ENCODE peak calls at places on chromosomes 16 and 17, in seven cellular contexts. One of them, this sample, is unnamed.

GRCh38 chr16:49622421-49623402 is 233.2 kb downstream of the ZNF423 start:
- DNase-seq in GM12878: no peak
- DNase-seq in stomach: no peak
- DNase-seq in sigmoid colon: no peak
- DNase-seq in transverse colon: no peak
- DNase-seq in K562: no peak
- DNase-seq in suprapubic skin: peak; percentile 62
- DNase-seq in this sample: no peak

GRCh38 chr17:9195961-9196668 is 174.8 kb downstream of the NTN1 start:
- DNase-seq in GM12878: no peak
- DNase-seq in stomach: no peak
- DNase-seq in sigmoid colon: no peak
- DNase-seq in transverse colon: peak; percentile 57
- DNase-seq in K562: no peak
- DNase-seq in suprapubic skin: no peak
- DNase-seq in this sample: no peak

GRCh38 chr17:46191332-46192210 is 1.7 kb downstream of the KANSL1 start:
- DNase-seq in GM12878: no peak
- DNase-seq in stomach: no peak
- DNase-seq in sigmoid colon: no peak
- DNase-seq in transverse colon: peak; percentile 38
- DNase-seq in K562: peak; percentile 73
- DNase-seq in suprapubic skin: no peak
- DNase-seq in this sample: peak; percentile 36

GRCh38 chr16:68355447-68356248 is 44.8 kb downstream of the PRMT7 start:
- DNase-seq in GM12878: no peak
- DNase-seq in stomach: no peak
- DNase-seq in sigmoid colon: no peak
- DNase-seq in transverse colon: no peak
- DNase-seq in K562: no peak
- DNase-seq in suprapubic skin: no peak
- DNase-seq in this sample: no peak

GRCh38 chr17:47720754-47721533 is 12.1 kb upstream of the TBX21 start:
- DNase-seq in GM12878: no peak
- DNase-seq in stomach: no peak
- DNase-seq in sigmoid colon: no peak
- DNase-seq in transverse colon: peak; percentile 28
- DNase-seq in K562: no peak
- DNase-seq in suprapubic skin: no peak
- DNase-seq in this sample: no peak

GRCh38 chr16:22262460-22262859 is 34.7 kb upstream of the POLR3E start:
- DNase-seq in GM12878: no peak
- DNase-seq in stomach: no peak
- DNase-seq in sigmoid colon: no peak
- DNase-seq in transverse colon: no peak
- DNase-seq in K562: no peak
- DNase-seq in suprapubic skin: no peak
- DNase-seq in this sample: no peak

GRCh38 chr17:8753976-8754440 is 4.3 kb downstream of the SPDYE4 start:
- DNase-seq in GM12878: no peak
- DNase-seq in stomach: no peak
- DNase-seq in sigmoid colon: no peak
- DNase-seq in transverse colon: no peak
- DNase-seq in K562: no peak
- DNase-seq in suprapubic skin: no peak
- DNase-seq in this sample: no peak

GRCh38 chr16:27799866-27800265 is 249.9 kb downstream of the KATNIP start:
- DNase-seq in GM12878: no peak
- DNase-seq in stomach: no peak
- DNase-seq in sigmoid colon: no peak
- DNase-seq in transverse colon: no peak
- DNase-seq in K562: no peak
- DNase-seq in suprapubic skin: no peak
- DNase-seq in this sample: no peak

GRCh38 chr17:36731091-36731490 is 129.7 kb downstream of the MRM1 start:
- DNase-seq in GM12878: no peak
- DNase-seq in stomach: no peak
- DNase-seq in sigmoid colon: no peak
- DNase-seq in transverse colon: peak; percentile 45
- DNase-seq in K562: no peak
- DNase-seq in suprapubic skin: no peak
- DNase-seq in this sample: no peak

GRCh38 chr17:29291163-29291752 is 2.7 kb downstream of the NUFIP2 start:
- DNase-seq in GM12878: peak; percentile 35
- DNase-seq in stomach: no peak
- DNase-seq in sigmoid colon: no peak
- DNase-seq in transverse colon: no peak
- DNase-seq in K562: peak; percentile 39
- DNase-seq in suprapubic skin: no peak
- DNase-seq in this sample: no peak

GRCh38 chr17:50608700-50609375 is 25.8 kb upstream of the ABCC3 start:
- DNase-seq in GM12878: no peak
- DNase-seq in stomach: no peak
- DNase-seq in sigmoid colon: no peak
- DNase-seq in transverse colon: no peak
- DNase-seq in K562: no peak
- DNase-seq in suprapubic skin: no peak
- DNase-seq in this sample: no peak

GRCh38 chr17:61131555-61131954 is 268.1 kb upstream of the TBX2 start:
- DNase-seq in GM12878: no peak
- DNase-seq in stomach: no peak
- DNase-seq in sigmoid colon: no peak
- DNase-seq in transverse colon: no peak
- DNase-seq in K562: no peak
- DNase-seq in suprapubic skin: no peak
- DNase-seq in this sample: no peak

GRCh38 chr17:42289863-42290165 is 1.5 kb downstream of the STAT5A start:
- DNase-seq in GM12878: no peak
- DNase-seq in stomach: no peak
- DNase-seq in sigmoid colon: peak; percentile 62
- DNase-seq in transverse colon: no peak
- DNase-seq in K562: no peak
- DNase-seq in suprapubic skin: peak; percentile 70
- DNase-seq in this sample: no peak

GRCh38 chr17:2883544-2884203 is 87.4 kb downstream of the RAP1GAP2 start:
- DNase-seq in GM12878: no peak
- DNase-seq in stomach: no peak
- DNase-seq in sigmoid colon: no peak
- DNase-seq in transverse colon: no peak
- DNase-seq in K562: no peak
- DNase-seq in suprapubic skin: no peak
- DNase-seq in this sample: no peak

GRCh38 chr17:2737693-2738092 is 11.8 kb downstream of the CCDC92B start:
- DNase-seq in GM12878: no peak
- DNase-seq in stomach: no peak
- DNase-seq in sigmoid colon: no peak
- DNase-seq in transverse colon: no peak
- DNase-seq in K562: no peak
- DNase-seq in suprapubic skin: no peak
- DNase-seq in this sample: no peak

GRCh38 chr17:2701161-2701995 is 10.2 kb downstream of the CLUH start:
- DNase-seq in GM12878: no peak
- DNase-seq in stomach: no peak
- DNase-seq in sigmoid colon: peak; percentile 62
- DNase-seq in transverse colon: no peak
- DNase-seq in K562: no peak
- DNase-seq in suprapubic skin: peak; percentile 81
- DNase-seq in this sample: peak; percentile 18

GRCh38 chr16:1601489-1601888 is 10.4 kb downstream of the IFT140 start:
- DNase-seq in GM12878: no peak
- DNase-seq in stomach: no peak
- DNase-seq in sigmoid colon: no peak
- DNase-seq in transverse colon: no peak
- DNase-seq in K562: no peak
- DNase-seq in suprapubic skin: no peak
- DNase-seq in this sample: no peak

DNA sequence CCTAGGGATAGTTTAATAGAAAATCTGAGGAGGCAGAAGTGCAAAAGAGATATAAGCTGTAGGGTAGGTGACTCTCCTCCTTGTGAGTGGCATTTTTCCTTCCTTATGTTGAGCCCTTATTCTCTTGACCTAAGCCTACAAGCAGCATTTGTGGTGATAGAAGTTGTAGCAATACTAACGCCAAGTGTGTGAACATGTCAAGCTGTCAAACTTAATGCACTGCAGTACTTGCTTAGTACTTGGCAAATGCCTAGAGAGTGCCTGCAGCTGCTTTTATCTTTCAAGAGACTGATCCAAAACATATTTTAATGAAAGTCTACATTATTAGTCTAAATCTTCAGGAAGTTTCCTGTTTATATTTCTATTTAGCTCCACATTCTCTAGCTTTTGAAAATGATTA is 83.2 kb downstream of the CNTNAP4 start:
- DNase-seq in GM12878: no peak
- DNase-seq in stomach: no peak
- DNase-seq in sigmoid colon: no peak
- DNase-seq in transverse colon: no peak
- DNase-seq in K562: no peak
- DNase-seq in suprapubic skin: no peak
- DNase-seq in this sample: no peak
- TF ChIP-seq EP300 in GM12878: no peak
- TF ChIP-seq EP300 in stomach: no peak
- TF ChIP-seq EP300 in sigmoid colon: no peak
- TF ChIP-seq EP300 in transverse colon: no peak
- TF ChIP-seq EP300 in K562: no peak
- TF ChIP-seq EP300 in suprapubic skin: no peak
- TF ChIP-seq EP300 in this sample: no peak

GRCh38 chr16:8855051-8855786 is 13.6 kb downstream of the CARHSP1 start:
- DNase-seq in GM12878: no peak
- DNase-seq in stomach: no peak
- DNase-seq in sigmoid colon: peak; percentile 55
- DNase-seq in transverse colon: peak; percentile 12
- DNase-seq in K562: peak; percentile 54
- DNase-seq in suprapubic skin: no peak
- DNase-seq in this sample: peak; percentile 16
- TF ChIP-seq POLR2AphosphoS5 in GM12878: peak; percentile 39
- TF ChIP-seq POLR2AphosphoS5 in stomach: no peak
- TF ChIP-seq POLR2AphosphoS5 in sigmoid colon: no peak
- TF ChIP-seq POLR2AphosphoS5 in transverse colon: no peak
- TF ChIP-seq POLR2AphosphoS5 in K562: no peak
- TF ChIP-seq POLR2AphosphoS5 in suprapubic skin: no peak
- TF ChIP-seq POLR2AphosphoS5 in this sample: no peak

GRCh38 chr17:76541739-76542450 is 2.1 kb downstream of the PRCD start:
- DNase-seq in GM12878: no peak
- DNase-seq in stomach: no peak
- DNase-seq in sigmoid colon: no peak
- DNase-seq in transverse colon: no peak
- DNase-seq in K562: no peak
- DNase-seq in suprapubic skin: no peak
- DNase-seq in this sample: no peak

GRCh38 chr17:76538941-76539340 is 903 bp upstream of the PRCD start:
- DNase-seq in GM12878: no peak
- DNase-seq in stomach: no peak
- DNase-seq in sigmoid colon: no peak
- DNase-seq in transverse colon: no peak
- DNase-seq in K562: no peak
- DNase-seq in suprapubic skin: no peak
- DNase-seq in this sample: no peak

GRCh38 chr17:76539631-76540271 is at the start of gene PRCD:
- DNase-seq in GM12878: no peak
- DNase-seq in stomach: no peak
- DNase-seq in sigmoid colon: no peak
- DNase-seq in transverse colon: no peak
- DNase-seq in K562: no peak
- DNase-seq in suprapubic skin: no peak
- DNase-seq in this sample: no peak

GRCh38 chr17:76542566-76542971 is 2.7 kb downstream of the PRCD start:
- DNase-seq in GM12878: no peak
- DNase-seq in stomach: no peak
- DNase-seq in sigmoid colon: no peak
- DNase-seq in transverse colon: no peak
- DNase-seq in K562: no peak
- DNase-seq in suprapubic skin: no peak
- DNase-seq in this sample: no peak

DNA sequence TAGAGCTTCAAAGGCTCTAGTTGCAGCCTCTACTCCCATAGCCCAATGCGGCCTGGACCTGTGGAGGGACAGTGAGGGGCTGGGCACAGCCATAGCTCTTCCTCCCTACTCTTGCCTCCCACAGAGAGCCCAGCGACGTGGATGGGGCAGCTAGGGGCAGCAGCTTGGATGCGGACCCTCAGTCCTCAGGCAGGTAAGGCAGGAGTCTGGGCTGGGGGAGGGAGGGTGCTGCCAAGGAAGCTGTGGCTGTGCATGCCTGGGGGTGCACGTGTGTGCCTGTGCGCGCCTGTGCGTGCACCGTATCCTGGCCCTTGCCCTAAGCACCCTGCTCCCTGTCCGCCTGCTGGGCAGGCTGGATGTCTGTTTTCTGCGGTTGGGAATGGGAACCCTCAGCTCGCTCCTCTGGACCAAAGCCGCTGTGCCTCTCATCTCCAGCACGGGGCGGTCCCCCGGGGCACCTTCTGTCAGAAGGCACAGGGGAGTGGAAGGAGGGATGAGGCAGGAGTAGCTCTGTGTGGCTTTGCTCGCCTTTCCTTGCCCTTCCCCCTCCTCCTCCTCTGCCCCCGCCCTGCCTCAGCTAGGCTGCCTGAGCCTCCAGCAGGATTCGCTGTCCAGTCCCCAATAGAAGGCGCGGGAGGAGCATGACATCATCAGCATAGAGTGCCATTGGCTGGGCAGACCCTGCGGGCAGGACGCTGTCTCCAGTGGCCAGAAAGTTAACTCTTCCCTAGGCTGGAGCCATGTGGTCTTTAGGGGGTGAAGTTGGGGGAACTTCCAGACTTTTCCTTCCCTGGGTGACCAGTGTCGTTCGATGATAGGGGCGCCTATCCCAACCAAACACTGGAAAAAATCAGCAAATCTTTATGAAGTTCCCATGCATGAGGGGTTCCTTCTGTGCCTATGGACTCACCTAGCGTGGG is 797 bp downstream of the PRCD start:
- DNase-seq in GM12878: no peak
- DNase-seq in stomach: peak; percentile 92
- DNase-seq in sigmoid colon: peak; percentile 98
- DNase-seq in transverse colon: peak; percentile 91
- DNase-seq in K562: peak; percentile 98
- DNase-seq in suprapubic skin: peak; percentile 96
- DNase-seq in this sample: peak; percentile 95
- TF ChIP-seq POLR2A in GM12878: no peak
- TF ChIP-seq POLR2A in stomach: no peak
- TF ChIP-seq POLR2A in sigmoid colon: no peak
- TF ChIP-seq POLR2A in transverse colon: no peak
- TF ChIP-seq POLR2A in K562: peak; percentile 64
- TF ChIP-seq POLR2A in suprapubic skin: no peak
- TF ChIP-seq POLR2A in this sample: no peak

DNA sequence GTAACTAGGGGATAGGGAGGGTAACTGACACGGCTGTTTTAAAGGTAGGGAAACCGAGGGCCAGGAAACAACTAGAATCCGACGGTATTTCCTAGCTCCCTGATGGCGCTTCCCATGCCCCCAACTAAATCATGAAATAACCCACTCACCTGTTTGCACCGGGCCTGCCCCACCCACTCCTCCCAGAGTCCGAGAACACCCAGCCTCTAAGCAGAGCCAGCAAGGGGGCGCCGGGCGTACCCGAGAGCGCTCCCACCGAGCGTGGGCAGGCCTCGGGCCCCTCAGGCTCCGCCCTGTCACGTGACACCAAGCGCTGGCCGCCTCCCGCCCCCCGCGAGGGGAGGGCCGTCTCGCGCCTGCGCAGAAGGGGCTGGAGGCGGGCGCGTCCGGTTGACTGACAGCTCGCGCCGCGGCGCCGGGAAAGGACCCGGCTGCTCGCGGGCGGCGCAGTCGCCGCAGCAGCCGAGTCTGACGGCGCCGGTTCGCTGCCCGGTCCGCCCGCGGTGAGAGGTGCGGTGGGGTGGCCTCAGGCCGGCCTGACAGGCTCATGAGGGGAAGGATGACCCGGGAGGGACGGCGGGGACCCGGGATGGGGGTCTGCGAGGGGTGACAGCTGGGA is at the start of gene KIAA0513:
- DNase-seq in GM12878: peak; percentile 65
- DNase-seq in stomach: peak; percentile 97
- DNase-seq in sigmoid colon: peak; percentile 97
- DNase-seq in transverse colon: peak; percentile 96
- DNase-seq in K562: peak; percentile 100
- DNase-seq in suprapubic skin: peak; percentile 97
- DNase-seq in this sample: peak; percentile 99
- TF ChIP-seq EP300 in GM12878: no peak
- TF ChIP-seq EP300 in stomach: no peak
- TF ChIP-seq EP300 in sigmoid colon: no peak
- TF ChIP-seq EP300 in transverse colon: no peak
- TF ChIP-seq EP300 in K562: peak; percentile 45
- TF ChIP-seq EP300 in suprapubic skin: no peak
- TF ChIP-seq EP300 in this sample: no peak

This sample was measured in upper lobe of left lung.